ENCODE peak calls at places on chromosomes 5 and 9, in seven cellular contexts. One of them, this sample, is unnamed.

GRCh38 chr5:1003296-1003937 is 5.2 kb upstream of the NKD2 start:
- DNase-seq in EL: no peak
- DNase-seq in HTR-8/SVneo: no peak
- DNase-seq in EH: no peak
- DNase-seq in osteocyte: peak; percentile 80
- DNase-seq in dermis blood vessel endothelial cell: peak; percentile 57
- DNase-seq in lower leg skin: peak; percentile 68
- DNase-seq in this sample: peak; percentile 16

GRCh38 chr9:89179920-89180667 is 1.5 kb upstream of the SHC3 start:
- DNase-seq in EL: peak; percentile 95
- DNase-seq in HTR-8/SVneo: peak; percentile 77
- DNase-seq in EH: peak; percentile 96
- DNase-seq in osteocyte: peak; percentile 93
- DNase-seq in dermis blood vessel endothelial cell: peak; percentile 94
- DNase-seq in lower leg skin: peak; percentile 88
- DNase-seq in this sample: peak; percentile 92

GRCh38 chr5:147565524-147565923 is 55.7 kb upstream of the DPYSL3 start:
- DNase-seq in EL: peak; percentile 28
- DNase-seq in HTR-8/SVneo: peak; percentile 10
- DNase-seq in EH: peak; percentile 52
- DNase-seq in osteocyte: no peak
- DNase-seq in dermis blood vessel endothelial cell: peak; percentile 48
- DNase-seq in lower leg skin: no peak
- DNase-seq in this sample: no peak

GRCh38 chr9:83538172-83538889 is at the start of gene FRMD3:
- DNase-seq in EL: peak; percentile 70
- DNase-seq in HTR-8/SVneo: peak; percentile 52
- DNase-seq in EH: peak; percentile 88
- DNase-seq in osteocyte: peak; percentile 88
- DNase-seq in dermis blood vessel endothelial cell: peak; percentile 77
- DNase-seq in lower leg skin: peak; percentile 37
- DNase-seq in this sample: peak; percentile 72

GRCh38 chr9:71681104-71681707 is 87.1 kb downstream of the CEMIP2 start:
- DNase-seq in EL: peak; percentile 46
- DNase-seq in HTR-8/SVneo: no peak
- DNase-seq in EH: peak; percentile 74
- DNase-seq in osteocyte: no peak
- DNase-seq in dermis blood vessel endothelial cell: no peak
- DNase-seq in lower leg skin: no peak
- DNase-seq in this sample: no peak

GRCh38 chr5:58887721-58888409 is 305.0 kb downstream of the RAB3C start:
- DNase-seq in EL: peak; percentile 17
- DNase-seq in HTR-8/SVneo: no peak
- DNase-seq in EH: peak; percentile 11
- DNase-seq in osteocyte: no peak
- DNase-seq in dermis blood vessel endothelial cell: peak; percentile 10
- DNase-seq in lower leg skin: no peak
- DNase-seq in this sample: peak; percentile 65

GRCh38 chr9:16553869-16554540 is 316.5 kb downstream of the BNC2 start:
- DNase-seq in EL: no peak
- DNase-seq in HTR-8/SVneo: no peak
- DNase-seq in EH: no peak
- DNase-seq in osteocyte: no peak
- DNase-seq in dermis blood vessel endothelial cell: no peak
- DNase-seq in lower leg skin: no peak
- DNase-seq in this sample: no peak

GRCh38 chr5:31478901-31479300 is 53.0 kb downstream of the DROSHA start:
- DNase-seq in EL: peak; percentile 23
- DNase-seq in HTR-8/SVneo: no peak
- DNase-seq in EH: peak; percentile 61
- DNase-seq in osteocyte: no peak
- DNase-seq in dermis blood vessel endothelial cell: no peak
- DNase-seq in lower leg skin: no peak
- DNase-seq in this sample: no peak

GRCh38 chr9:107792596-107792995 is 303.0 kb upstream of the KLF4 start:
- DNase-seq in EL: no peak
- DNase-seq in HTR-8/SVneo: no peak
- DNase-seq in EH: no peak
- DNase-seq in osteocyte: no peak
- DNase-seq in dermis blood vessel endothelial cell: no peak
- DNase-seq in lower leg skin: no peak
- DNase-seq in this sample: no peak

GRCh38 chr9:132404228-132404881 is 2.3 kb downstream of the TTF1 start:
- DNase-seq in EL: no peak
- DNase-seq in HTR-8/SVneo: no peak
- DNase-seq in EH: no peak
- DNase-seq in osteocyte: no peak
- DNase-seq in dermis blood vessel endothelial cell: peak; percentile 68
- DNase-seq in lower leg skin: no peak
- DNase-seq in this sample: no peak

GRCh38 chr5:27524515-27524914 is 486.1 kb upstream of the CDH9 start:
- DNase-seq in EL: no peak
- DNase-seq in HTR-8/SVneo: no peak
- DNase-seq in EH: no peak
- DNase-seq in osteocyte: no peak
- DNase-seq in dermis blood vessel endothelial cell: no peak
- DNase-seq in lower leg skin: no peak
- DNase-seq in this sample: no peak

GRCh38 chr5:72543365-72543764 is 36.2 kb upstream of the ZNF366 start:
- DNase-seq in EL: peak; percentile 73
- DNase-seq in HTR-8/SVneo: no peak
- DNase-seq in EH: peak; percentile 80
- DNase-seq in osteocyte: no peak
- DNase-seq in dermis blood vessel endothelial cell: no peak
- DNase-seq in lower leg skin: no peak
- DNase-seq in this sample: no peak

GRCh38 chr9:137465000-137465769 is 6.1 kb upstream of the NSMF start:
- DNase-seq in EL: no peak
- DNase-seq in HTR-8/SVneo: no peak
- DNase-seq in EH: no peak
- DNase-seq in osteocyte: no peak
- DNase-seq in dermis blood vessel endothelial cell: no peak
- DNase-seq in lower leg skin: no peak
- DNase-seq in this sample: peak; percentile 62

This sample was measured in tibial artery.